ENCODE peak calls at places on chromosomes 16 and 17, in nine cellular contexts. O, K, S, T, V, Z, A, P and U are unnamed samples.

GRCh38 chr17:67942810-67943209 is 53.5 kb downstream of the C17orf58 start:
- DNase-seq in Z (no peak), O (no peak), S (no peak), T (no peak), P (no peak), A (no peak), K (no peak), V (no peak), U (no peak)

GRCh38 chr16:1745181-1745899 is 26.0 kb downstream of the NME3 start:
- DNase-seq in S (no peak), Z (no peak), T (no peak), P (peak; percentile 84), A (no peak), K (no peak), O (peak; percentile 29), V (no peak), U (no peak)

GRCh38 chr17:32495347-32496253 is 8.8 kb downstream of the CDK5R1 start:
- DNase-seq in A (no peak), O (no peak), T (no peak), P (peak; percentile 70), V (peak; percentile 38), Z (no peak), K (no peak), S (no peak), U (peak; percentile 47)

GRCh38 chr17:70905796-70906195 is 736.5 kb downstream of the KCNJ2 start:
- DNase-seq in K (no peak), Z (peak; percentile 28), P (peak; percentile 1), S (no peak), V (no peak), A (no peak), T (no peak), O (peak; percentile 76), U (no peak)

GRCh38 chr16:86307518-86307903 is 202.8 kb upstream of the FOXF1 start:
- DNase-seq in S (no peak), T (no peak), K (no peak), V (no peak), Z (peak; percentile 42), A (no peak), P (no peak), O (peak; percentile 71), U (no peak)

GRCh38 chr17:78257810-78258322 is 26.4 kb downstream of the TMEM235 start:
- DNase-seq in S (no peak), K (no peak), T (peak; percentile 82), O (no peak), P (no peak), V (no peak), Z (no peak), A (no peak), U (no peak)

GRCh38 chr16:49643429-49644142 is 212.3 kb downstream of the ZNF423 start:
- DNase-seq in K (no peak), Z (no peak), V (no peak), O (peak; percentile 63), T (no peak), A (no peak), P (peak; percentile 93), S (no peak), U (no peak)

GRCh38 chr16:10500582-10500981 is 79.8 kb downstream of the EMP2 start:
- DNase-seq in K (no peak), S (no peak), A (no peak), Z (no peak), O (no peak), V (no peak), P (no peak), T (no peak), U (no peak)

GRCh38 chr16:85928411-85928820 is 29.5 kb downstream of the IRF8 start:
- DNase-seq in P (no peak), T (no peak), A (no peak), Z (no peak), V (no peak), K (peak; percentile 27), O (no peak), S (no peak), U (no peak)

GRCh38 chr17:72334205-72334604 is 213.4 kb downstream of the SOX9 start:
- DNase-seq in O (peak; percentile 62), P (peak; percentile 83), K (no peak), S (no peak), A (no peak), Z (no peak), T (no peak), V (no peak), U (no peak)

GRCh38 chr17:6070895-6071511 is 824 bp downstream of the WSCD1 start:
- DNase-seq in S (no peak), Z (no peak), P (no peak), V (peak; percentile 55), O (no peak), K (peak; percentile 27), A (no peak), T (no peak), U (no peak)

GRCh38 chr16:4293822-4294457 is 21.1 kb upstream of the TFAP4 start:
- DNase-seq in A (no peak), K (no peak), S (peak; percentile 91), O (no peak), P (peak; percentile 83), V (peak; percentile 81), Z (no peak), T (no peak), U (no peak)

GRCh38 chr17:63329876-63330275 is 116.2 kb downstream of the CYB561 start:
- DNase-seq in Z (no peak), V (no peak), P (no peak), T (no peak), O (no peak), K (no peak), A (no peak), S (no peak), U (no peak)

GRCh38 chr16:66304151-66304550 is 62.3 kb upstream of the CDH5 start:
- DNase-seq in A (no peak), S (peak; percentile 12), K (no peak), Z (no peak), P (no peak), V (no peak), O (no peak), T (no peak), U (no peak)

GRCh38 chr16:9328386-9328785 is 236.9 kb downstream of the HAPSTR1 start:
- DNase-seq in K (no peak), T (no peak), O (no peak), S (no peak), P (no peak), V (no peak), Z (no peak), A (no peak), U (no peak)

GRCh38 chr16:3713587-3714242 is 3.6 kb downstream of the TRAP1 start:
- DNase-seq in K (no peak), V (no peak), Z (no peak), S (no peak), P (no peak), O (no peak), T (no peak), A (no peak), U (no peak)

GRCh38 chr17:40450175-40450574 is 6.9 kb downstream of the IGFBP4 start:
- DNase-seq in P (no peak), T (peak; percentile 63), O (no peak), K (peak; percentile 84), V (peak; percentile 31), Z (no peak), A (no peak), S (peak; percentile 79), U (peak; percentile 82)

GRCh38 chr16:2474877-2475412 is at the start of gene TBC1D24:
- DNase-seq in V (peak; percentile 95), O (no peak), S (peak; percentile 86), T (peak; percentile 92), Z (peak; percentile 98), A (peak; percentile 78), P (peak; percentile 100), K (peak; percentile 90), U (peak; percentile 94)